ENCODE peak calls at places on chromosome 6, in eight cellular contexts. One of them, this sample, is unnamed. For H3K4me1, the result is how much of the 10 kb centered on the place peaks cover.

GRCh38 chr6:89999154-89999553 is 104.9 kb downstream of the GJA10 start:
- DNase-seq in transverse colon: peak
- DNase-seq in GM23338: no peak
- DNase-seq in breast epithelium: no peak
- DNase-seq in SK-N-SH: no peak
- DNase-seq in esophagus muscularis mucosa: peak
- DNase-seq in sigmoid colon: no peak
- DNase-seq in spleen: no peak
- DNase-seq in this sample: peak

GRCh38 chr6:110693296-110693695 is 122.0 kb downstream of the CDK19 start:
- DNase-seq in transverse colon: no peak
- DNase-seq in GM23338: no peak
- DNase-seq in breast epithelium: no peak
- DNase-seq in SK-N-SH: no peak
- DNase-seq in esophagus muscularis mucosa: no peak
- DNase-seq in sigmoid colon: no peak
- DNase-seq in spleen: no peak
- DNase-seq in this sample: no peak

GRCh38 chr6:11094411-11094851 is 797 bp downstream of the SMIM13 start:
- DNase-seq in transverse colon: peak
- DNase-seq in GM23338: peak
- DNase-seq in breast epithelium: no peak
- DNase-seq in SK-N-SH: peak
- DNase-seq in esophagus muscularis mucosa: no peak
- DNase-seq in sigmoid colon: peak
- DNase-seq in spleen: peak
- DNase-seq in this sample: peak

GRCh38 chr6:119261944-119262284 is 87.6 kb downstream of the MAN1A1 start:
- DNase-seq in transverse colon: no peak
- DNase-seq in GM23338: no peak
- DNase-seq in breast epithelium: no peak
- DNase-seq in SK-N-SH: no peak
- DNase-seq in esophagus muscularis mucosa: no peak
- DNase-seq in sigmoid colon: no peak
- DNase-seq in spleen: no peak
- DNase-seq in this sample: no peak

GRCh38 chr6:134729590-134729989 is 220.3 kb downstream of the ALDH8A1 start:
- DNase-seq in transverse colon: no peak
- DNase-seq in GM23338: no peak
- DNase-seq in breast epithelium: no peak
- DNase-seq in SK-N-SH: no peak
- DNase-seq in esophagus muscularis mucosa: no peak
- DNase-seq in sigmoid colon: no peak
- DNase-seq in spleen: no peak
- DNase-seq in this sample: no peak

GRCh38 chr6:88072462-88072861 is 24.8 kb downstream of the SPACA1 start:
- DNase-seq in transverse colon: no peak
- DNase-seq in GM23338: no peak
- DNase-seq in breast epithelium: no peak
- DNase-seq in SK-N-SH: no peak
- DNase-seq in esophagus muscularis mucosa: no peak
- DNase-seq in sigmoid colon: no peak
- DNase-seq in spleen: no peak
- DNase-seq in this sample: no peak

GRCh38 chr6:113347420-113347819 is 509.7 kb upstream of the MARCKS start:
- DNase-seq in transverse colon: no peak
- DNase-seq in GM23338: no peak
- DNase-seq in breast epithelium: no peak
- DNase-seq in SK-N-SH: no peak
- DNase-seq in esophagus muscularis mucosa: no peak
- DNase-seq in sigmoid colon: no peak
- DNase-seq in spleen: no peak
- DNase-seq in this sample: no peak

GRCh38 chr6:71038966-71039365 is 82.1 kb upstream of the B3GAT2 start:
- DNase-seq in transverse colon: no peak
- DNase-seq in GM23338: no peak
- DNase-seq in breast epithelium: no peak
- DNase-seq in SK-N-SH: no peak
- DNase-seq in esophagus muscularis mucosa: no peak
- DNase-seq in sigmoid colon: no peak
- DNase-seq in spleen: no peak
- DNase-seq in this sample: no peak

GRCh38 chr6:39820553-39820952 is 28.4 kb downstream of the DAAM2 start:
- DNase-seq in transverse colon: no peak
- DNase-seq in GM23338: no peak
- DNase-seq in breast epithelium: no peak
- DNase-seq in SK-N-SH: no peak
- DNase-seq in esophagus muscularis mucosa: no peak
- DNase-seq in sigmoid colon: no peak
- DNase-seq in spleen: no peak
- DNase-seq in this sample: no peak
- H3K4me1 ChIP-seq in transverse colon: under half
- H3K4me1 ChIP-seq in GM23338: under half
- H3K4me1 ChIP-seq in breast epithelium: under half
- H3K4me1 ChIP-seq in SK-N-SH: under half
- H3K4me1 ChIP-seq in esophagus muscularis mucosa: half or more
- H3K4me1 ChIP-seq in sigmoid colon: half or more
- H3K4me1 ChIP-seq in spleen: half or more
- H3K4me1 ChIP-seq in this sample: half or more

GRCh38 chr6:15252205-15252604 is 6.3 kb downstream of the JARID2 start:
- DNase-seq in transverse colon: no peak
- DNase-seq in GM23338: no peak
- DNase-seq in breast epithelium: no peak
- DNase-seq in SK-N-SH: no peak
- DNase-seq in esophagus muscularis mucosa: no peak
- DNase-seq in sigmoid colon: no peak
- DNase-seq in spleen: no peak
- DNase-seq in this sample: no peak

GRCh38 chr6:15253107-15254073 is 7.5 kb downstream of the JARID2 start:
- DNase-seq in transverse colon: no peak
- DNase-seq in GM23338: no peak
- DNase-seq in breast epithelium: no peak
- DNase-seq in SK-N-SH: no peak
- DNase-seq in esophagus muscularis mucosa: no peak
- DNase-seq in sigmoid colon: no peak
- DNase-seq in spleen: no peak
- DNase-seq in this sample: no peak

GRCh38 chr6:15255481-15256414 is 9.9 kb downstream of the JARID2 start:
- DNase-seq in transverse colon: no peak
- DNase-seq in GM23338: no peak
- DNase-seq in breast epithelium: no peak
- DNase-seq in SK-N-SH: no peak
- DNase-seq in esophagus muscularis mucosa: no peak
- DNase-seq in sigmoid colon: no peak
- DNase-seq in spleen: no peak
- DNase-seq in this sample: no peak

GRCh38 chr6:15256538-15257222 is 10.8 kb downstream of the JARID2 start:
- DNase-seq in transverse colon: no peak
- DNase-seq in GM23338: no peak
- DNase-seq in breast epithelium: no peak
- DNase-seq in SK-N-SH: no peak
- DNase-seq in esophagus muscularis mucosa: no peak
- DNase-seq in sigmoid colon: no peak
- DNase-seq in spleen: no peak
- DNase-seq in this sample: no peak

GRCh38 chr6:15254074-15254975 is 8.5 kb downstream of the JARID2 start:
- DNase-seq in transverse colon: no peak
- DNase-seq in GM23338: no peak
- DNase-seq in breast epithelium: no peak
- DNase-seq in SK-N-SH: no peak
- DNase-seq in esophagus muscularis mucosa: no peak
- DNase-seq in sigmoid colon: no peak
- DNase-seq in spleen: no peak
- DNase-seq in this sample: peak
- H3K27ac ChIP-seq in transverse colon: no peak
- H3K27ac ChIP-seq in GM23338: peak
- H3K27ac ChIP-seq in breast epithelium: no peak
- H3K27ac ChIP-seq in SK-N-SH: no peak
- H3K27ac ChIP-seq in esophagus muscularis mucosa: no peak
- H3K27ac ChIP-seq in sigmoid colon: no peak
- H3K27ac ChIP-seq in spleen: peak
- H3K27ac ChIP-seq in this sample: no peak

GRCh38 chr6:143328885-143329284 is 121.6 kb downstream of the ADAT2 start:
- DNase-seq in transverse colon: no peak
- DNase-seq in GM23338: no peak
- DNase-seq in breast epithelium: no peak
- DNase-seq in SK-N-SH: no peak
- DNase-seq in esophagus muscularis mucosa: no peak
- DNase-seq in sigmoid colon: no peak
- DNase-seq in spleen: no peak
- DNase-seq in this sample: no peak

GRCh38 chr6:143329323-143329722 is 121.2 kb downstream of the ADAT2 start:
- DNase-seq in transverse colon: no peak
- DNase-seq in GM23338: no peak
- DNase-seq in breast epithelium: no peak
- DNase-seq in SK-N-SH: no peak
- DNase-seq in esophagus muscularis mucosa: no peak
- DNase-seq in sigmoid colon: no peak
- DNase-seq in spleen: no peak
- DNase-seq in this sample: no peak

GRCh38 chr6:143321687-143322086 is 128.8 kb downstream of the ADAT2 start:
- DNase-seq in transverse colon: no peak
- DNase-seq in GM23338: no peak
- DNase-seq in breast epithelium: no peak
- DNase-seq in SK-N-SH: no peak
- DNase-seq in esophagus muscularis mucosa: no peak
- DNase-seq in sigmoid colon: no peak
- DNase-seq in spleen: no peak
- DNase-seq in this sample: no peak

GRCh38 chr6:143325379-143326140 is 124.9 kb downstream of the ADAT2 start:
- DNase-seq in transverse colon: no peak
- DNase-seq in GM23338: no peak
- DNase-seq in breast epithelium: no peak
- DNase-seq in SK-N-SH: no peak
- DNase-seq in esophagus muscularis mucosa: no peak
- DNase-seq in sigmoid colon: no peak
- DNase-seq in spleen: no peak
- DNase-seq in this sample: no peak

GRCh38 chr6:143323729-143324465 is 126.6 kb downstream of the ADAT2 start:
- DNase-seq in transverse colon: no peak
- DNase-seq in GM23338: no peak
- DNase-seq in breast epithelium: no peak
- DNase-seq in SK-N-SH: no peak
- DNase-seq in esophagus muscularis mucosa: no peak
- DNase-seq in sigmoid colon: no peak
- DNase-seq in spleen: no peak
- DNase-seq in this sample: no peak
- TF ChIP-seq POLR2AphosphoS5 in transverse colon: no peak
- TF ChIP-seq POLR2AphosphoS5 in GM23338: no peak
- TF ChIP-seq POLR2AphosphoS5 in breast epithelium: no peak
- TF ChIP-seq POLR2AphosphoS5 in SK-N-SH: no peak
- TF ChIP-seq POLR2AphosphoS5 in esophagus muscularis mucosa: no peak
- TF ChIP-seq POLR2AphosphoS5 in sigmoid colon: peak
- TF ChIP-seq POLR2AphosphoS5 in spleen: no peak
- TF ChIP-seq POLR2AphosphoS5 in this sample: no peak

GRCh38 chr6:142846459-142846831 is 98.5 kb downstream of the HIVEP2 start:
- DNase-seq in transverse colon: no peak
- DNase-seq in GM23338: no peak
- DNase-seq in breast epithelium: no peak
- DNase-seq in SK-N-SH: no peak
- DNase-seq in esophagus muscularis mucosa: no peak
- DNase-seq in sigmoid colon: no peak
- DNase-seq in spleen: no peak
- DNase-seq in this sample: no peak
- H3K4me1 ChIP-seq in transverse colon: under half
- H3K4me1 ChIP-seq in GM23338: half or more
- H3K4me1 ChIP-seq in breast epithelium: under half
- H3K4me1 ChIP-seq in SK-N-SH: half or more
- H3K4me1 ChIP-seq in esophagus muscularis mucosa: half or more
- H3K4me1 ChIP-seq in sigmoid colon: half or more
- H3K4me1 ChIP-seq in spleen: half or more
- H3K4me1 ChIP-seq in this sample: under half